ENCODE peak calls at places on chromosomes 1 and 21, in ten cellular contexts. Y is GM04504; N is nephron progenitor cell; R is astrocyte of the cerebellum; K is Caki2; E is fibroblast of lung; F is SK-MEL-5; V is activated CD4-positive, alpha-beta memory T cell treated with anti-CD3 and anti-CD28 coated beads for 36 hours; O is lower lobe of right lung; T is GM23338. D is an unnamed sample.

GRCh38 chr1:109978761-109979488 is 5.6 kb upstream of the AHCYL1 start:
- DNase-seq in O (no peak), E (peak; percentile 50), Y (no peak), V (no peak), N (no peak), F (no peak), T (no peak), K (no peak), R (no peak), D (no peak)

GRCh38 chr1:153293480-153293775 is 19.3 kb downstream of the PGLYRP3 start:
- DNase-seq in K (no peak), E (no peak), R (no peak), O (no peak), Y (no peak), T (no peak), F (no peak), N (no peak), V (no peak), D (no peak)

GRCh38 chr1:89980605-89981004 is 14.3 kb upstream of the ZNF326 start:
- DNase-seq in R (no peak), Y (no peak), K (no peak), E (no peak), T (peak; percentile 50), F (peak; percentile 98), O (no peak), N (no peak), V (no peak), D (no peak)

GRCh38 chr1:109509176-109510134 is at the start of gene AMIGO1:
- DNase-seq in F (peak; percentile 24), O (peak; percentile 77), T (peak; percentile 85), V (peak; percentile 67), K (no peak), N (peak; percentile 86), Y (no peak), E (peak; percentile 37), R (no peak), D (peak; percentile 69)

GRCh38 chr1:1943834-1944570 is 24.9 kb upstream of the TMEM52 start:
- DNase-seq in K (peak; percentile 42), N (peak; percentile 82), O (peak; percentile 69), F (peak; percentile 68), E (peak; percentile 4), V (peak; percentile 57), R (no peak), Y (no peak), T (peak; percentile 81), D (peak; percentile 67)

GRCh38 chr21:41932191-41932575 is 21.6 kb downstream of the C2CD2 start:
- DNase-seq in E (peak; percentile 68), N (no peak), K (peak; percentile 79), T (no peak), F (no peak), V (no peak), O (no peak), Y (peak; percentile 68), R (peak; percentile 61), D (no peak)

GRCh38 chr1:31679676-31680230 is 24.1 kb downstream of the COL16A1 start:
- DNase-seq in Y (no peak), F (peak; percentile 22), N (no peak), V (no peak), E (no peak), O (no peak), T (peak; percentile 16), K (no peak), R (no peak), D (no peak)

GRCh38 chr1:23019851-23020625 is 770 bp downstream of the KDM1A start:
- DNase-seq in R (no peak), Y (no peak), N (peak; percentile 67), O (peak; percentile 53), F (peak; percentile 43), T (peak; percentile 60), E (peak; percentile 41), K (peak; percentile 47), V (peak; percentile 22), D (peak; percentile 54)

GRCh38 chr1:219173758-219174671 is at the start of gene LYPLAL1:
- DNase-seq in R (peak; percentile 67), F (peak; percentile 85), K (peak; percentile 81), N (peak; percentile 87), T (peak; percentile 87), Y (peak; percentile 69), V (peak; percentile 92), O (peak; percentile 93), E (peak; percentile 90), D (peak; percentile 84)

GRCh38 chr1:64171797-64172281 is 31.6 kb upstream of the UBE2U start:
- DNase-seq in T (no peak), E (peak; percentile 73), O (no peak), F (no peak), K (peak; percentile 57), N (no peak), Y (no peak), V (no peak), R (no peak), D (no peak)

GRCh38 chr1:151510020-151510405 is 1.2 kb upstream of the CGN start:
- DNase-seq in V (no peak), N (peak; percentile 10), R (no peak), O (no peak), Y (no peak), F (no peak), T (peak; percentile 83), E (no peak), K (no peak), D (no peak)

GRCh38 chr1:153490272-153491051 is 30.0 kb upstream of the S100A7 start:
- DNase-seq in N (no peak), E (peak; percentile 98), Y (peak; percentile 94), O (no peak), R (peak; percentile 83), F (peak; percentile 64), T (peak; percentile 25), V (peak; percentile 16), K (no peak), D (no peak)